ENCODE peak calls at places on chromosomes 3 and 15, in five cellular contexts. J is GM23248, S is pancreas, F is psoas muscle, P is H9. N is an unnamed sample.

GRCh38 chr3:10810376-10810775 is 5.7 kb upstream of the SLC6A11 start:
- DNase-seq in F (no peak), J (no peak), S (no peak), P (no peak), N (no peak)

GRCh38 chr3:5009506-5010100 is 30.4 kb downstream of the BHLHE40 start:
- DNase-seq in S (no peak), P (no peak), F (no peak), J (peak; percentile 49), N (no peak)

GRCh38 chr3:33942483-33943150 is 144.2 kb downstream of the PDCD6IP start:
- DNase-seq in S (no peak), J (peak; percentile 15), F (no peak), P (no peak), N (no peak)

GRCh38 chr3:24514139-24514538 is 19.5 kb upstream of the THRB start:
- DNase-seq in J (no peak), P (no peak), F (no peak), S (no peak), N (no peak)

GRCh38 chr3:101519685-101520365 is 6.8 kb upstream of the SENP7 start:
- DNase-seq in P (no peak), F (no peak), S (peak; percentile 46), J (no peak), N (no peak)

GRCh38 chr15:74156678-74157411 is 16.7 kb upstream of the ISLR start:
- DNase-seq in J (peak; percentile 45), S (no peak), F (no peak), P (peak; percentile 22), N (peak; percentile 11)

GRCh38 chr15:40115670-40116093 is 7.0 kb upstream of the BMF start:
- DNase-seq in P (peak; percentile 67), S (peak; percentile 86), J (no peak), F (no peak), N (peak; percentile 25)

GRCh38 chr15:91186892-91187644 is 87.0 kb downstream of the SV2B start:
- DNase-seq in S (peak; percentile 23), J (peak; percentile 26), F (no peak), P (no peak), N (no peak)

GRCh38 chr3:176961916-176962315 is 235.4 kb downstream of the TBL1XR1 start:
- DNase-seq in F (no peak), P (no peak), S (no peak), J (peak; percentile 24), N (no peak)

GRCh38 chr15:89993344-89993743 is 7.8 kb upstream of the ZNF710 start:
- DNase-seq in P (no peak), F (no peak), J (no peak), S (no peak), N (no peak)
- H3K27ac ChIP-seq in P (no peak overlapping the region), F (no peak overlapping the region), J (no peak overlapping the region), S (no peak overlapping the region), N (peak overlapping the region; percentile 81)

GRCh38 chr3:127775398-127776109 is 46.8 kb downstream of the MGLL start:
- DNase-seq in S (no peak), P (no peak), F (peak; percentile 57), J (peak; percentile 84), N (no peak)
- H3K27ac ChIP-seq in S (no peak overlapping the region), P (no peak overlapping the region), F (peak overlapping the region; percentile 84), J (peak overlapping the region; percentile 79), N (peak overlapping the region; percentile 58)

GRCh38 chr3:72100062-72100511 is 315.1 kb upstream of the PROK2 start:
- DNase-seq in P (peak; percentile 66), F (no peak), J (no peak), S (no peak), N (no peak)
- H3K27ac ChIP-seq in P (no peak overlapping the region), F (no peak overlapping the region), J (no peak overlapping the region), S (no peak overlapping the region), N (no peak overlapping the region)

GRCh38 chr3:132630612-132631011 is 29.0 kb downstream of the ACAD11 start:
- DNase-seq in J (no peak), F (no peak), S (no peak), P (no peak), N (no peak)

GRCh38 chr3:132637590-132637989 is 22.0 kb downstream of the ACAD11 start:
- DNase-seq in S (no peak), F (no peak), J (peak; percentile 71), P (no peak), N (no peak)

GRCh38 chr3:132629928-132630327 is 29.7 kb downstream of the ACAD11 start:
- DNase-seq in P (no peak), S (no peak), J (peak; percentile 88), F (no peak), N (no peak)

GRCh38 chr3:132638721-132639120 is 20.9 kb downstream of the ACAD11 start:
- DNase-seq in P (no peak), J (no peak), F (no peak), S (no peak), N (no peak)

GRCh38 chr3:132635052-132635451 is 24.6 kb downstream of the ACAD11 start:
- DNase-seq in F (no peak), J (no peak), P (no peak), S (no peak), N (no peak)
- H3K27ac ChIP-seq in F (no peak overlapping the region), J (no peak overlapping the region), P (no peak overlapping the region), S (no peak overlapping the region), N (no peak overlapping the region)

DNA sequence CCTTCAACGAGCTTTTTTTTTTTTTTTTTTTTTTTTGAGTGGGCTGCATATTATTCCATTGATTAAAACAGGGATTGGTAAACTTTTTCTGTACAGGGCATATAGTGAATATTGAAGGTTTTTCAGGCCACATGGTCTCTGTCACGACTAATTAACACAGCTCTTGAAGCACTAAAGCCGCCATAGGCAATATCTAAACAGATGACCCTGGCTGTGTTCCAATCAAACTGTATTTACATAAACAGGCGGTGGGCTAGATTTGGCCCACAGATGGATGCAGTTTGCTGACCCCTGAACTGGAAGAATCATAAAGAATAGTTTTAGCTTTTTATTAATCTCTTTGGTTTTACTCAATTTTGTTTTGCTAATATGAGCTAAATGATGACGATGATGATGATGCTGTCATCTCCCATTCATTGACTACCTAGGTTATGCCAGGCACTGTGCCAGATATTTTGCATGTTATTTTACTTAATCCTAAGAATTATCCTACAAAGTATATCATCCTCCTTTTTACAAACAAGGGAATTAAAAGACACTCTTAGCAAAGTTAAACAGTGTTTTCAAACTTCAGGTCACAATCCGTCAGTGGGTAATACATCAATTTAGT is 54.2 kb downstream of the LMCD1 start:
- DNase-seq in P (no peak), F (no peak), J (no peak), S (no peak), N (no peak)
- H3K27ac ChIP-seq in P (no peak overlapping the region), F (peak overlapping the region; percentile 76), J (peak overlapping the region; percentile 74), S (no peak overlapping the region), N (no peak overlapping the region)

DNA sequence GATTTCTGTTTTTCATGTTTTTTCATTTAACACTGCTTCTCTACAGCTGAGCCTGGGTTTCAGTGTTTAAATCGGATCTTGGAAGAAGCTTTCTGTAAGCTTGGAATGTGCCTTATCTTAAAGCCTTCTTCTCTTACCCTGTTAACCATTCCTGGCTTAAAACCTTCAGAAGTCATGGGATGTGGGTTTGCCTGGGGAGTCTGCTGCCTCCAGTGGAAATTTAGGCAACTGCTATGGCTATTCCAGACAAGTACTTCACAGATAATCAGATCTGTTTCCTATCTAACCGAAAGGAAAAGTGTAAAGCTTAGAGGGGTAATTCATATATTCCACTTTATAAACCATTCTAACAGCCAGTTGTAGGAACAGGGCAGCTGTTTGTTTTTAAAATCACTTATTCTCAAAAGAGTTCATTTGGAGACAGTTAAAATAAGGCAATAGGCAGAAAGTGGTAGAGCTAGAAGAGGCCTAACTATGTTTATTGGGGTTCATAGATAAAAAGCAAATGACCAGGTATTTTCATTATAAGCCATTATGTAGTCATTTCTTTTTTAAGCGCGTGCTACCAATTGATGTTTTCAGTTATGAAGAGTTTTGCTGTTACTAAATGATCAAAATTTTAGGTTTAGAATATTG is 219.9 kb downstream of the TCF12 start:
- DNase-seq in F (no peak), S (no peak), J (peak; percentile 67), P (peak; percentile 64), N (no peak)
- H3K27ac ChIP-seq in F (no peak overlapping the region), S (no peak overlapping the region), J (no peak overlapping the region), P (no peak overlapping the region), N (no peak overlapping the region)

GRCh38 chr3:172087198-172087597 is 47.8 kb downstream of the FNDC3B start:
- DNase-seq in S (no peak), P (no peak), J (peak; percentile 71), F (no peak), N (no peak)
- H3K27ac ChIP-seq in S (no peak overlapping the region), P (no peak overlapping the region), J (peak overlapping the region; percentile 95), F (no peak overlapping the region), N (no peak overlapping the region)

GRCh38 chr3:188219147-188219546 is 65.2 kb downstream of the LPP start:
- DNase-seq in J (no peak), S (no peak), P (no peak), F (no peak), N (no peak)

GRCh38 chr3:188220988-188221818 is 67.2 kb downstream of the LPP start:
- DNase-seq in S (no peak), P (no peak), J (peak; percentile 90), F (peak; percentile 80), N (no peak)

GRCh38 chr3:188217681-188218080 is 63.7 kb downstream of the LPP start:
- DNase-seq in P (no peak), S (no peak), F (no peak), J (no peak), N (no peak)

GRCh38 chr3:188218571-188218970 is 64.6 kb downstream of the LPP start:
- DNase-seq in F (no peak), P (no peak), J (no peak), S (no peak), N (no peak)

DNA sequence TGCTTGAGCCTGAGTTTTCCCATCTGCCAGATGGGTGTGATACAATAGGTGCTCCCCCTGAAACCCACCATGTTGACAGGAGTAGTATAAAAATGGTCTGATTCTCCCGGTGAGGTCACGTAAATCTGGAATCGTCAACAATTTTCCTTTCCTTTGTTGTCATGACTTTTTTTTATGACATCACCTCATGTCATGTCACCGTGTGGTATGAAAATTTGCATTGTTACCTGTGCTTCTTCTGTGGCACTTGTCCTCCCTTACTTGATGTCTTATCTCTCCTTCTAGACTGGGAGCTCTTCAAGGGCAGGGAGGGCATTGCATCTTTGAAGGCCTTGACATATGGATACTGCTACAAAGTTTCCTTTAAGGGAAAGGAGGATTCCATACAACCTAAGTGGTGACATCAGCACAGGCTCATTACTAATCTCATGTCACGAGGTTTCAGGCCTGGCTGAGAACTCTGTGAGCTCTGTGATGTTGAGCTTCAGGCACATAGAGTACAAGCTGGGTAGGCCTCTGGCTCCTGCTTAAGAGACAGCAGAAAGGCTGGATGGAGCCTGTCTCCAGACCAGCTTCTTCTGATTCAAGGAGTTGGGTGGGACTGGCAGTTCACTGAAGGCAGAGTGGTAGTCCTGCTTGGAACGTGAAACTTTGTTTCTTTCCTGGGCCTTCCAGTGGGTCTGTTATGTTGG is 66.3 kb downstream of the LPP start:
- DNase-seq in F (no peak), J (peak; percentile 77), S (no peak), P (no peak), N (no peak)
- H3K27ac ChIP-seq in F (peak overlapping the region; percentile 87), J (peak overlapping the region; percentile 91), S (no peak overlapping the region), P (no peak overlapping the region), N (no peak overlapping the region)

GRCh38 chr15:51879555-51879954 is 50.1 kb downstream of the TMOD3 start:
- DNase-seq in F (no peak), S (no peak), P (no peak), J (peak; percentile 85), N (no peak)

GRCh38 chr15:51878446-51879386 is 49.3 kb downstream of the TMOD3 start:
- DNase-seq in S (no peak), J (peak; percentile 70), P (no peak), F (no peak), N (no peak)

GRCh38 chr15:51870774-51871173 is 41.3 kb downstream of the TMOD3 start:
- DNase-seq in P (no peak), S (no peak), J (no peak), F (no peak), N (no peak)

GRCh38 chr15:51874751-51875644 is 45.5 kb downstream of the TMOD3 start:
- DNase-seq in P (no peak), J (peak; percentile 98), F (no peak), S (no peak), N (no peak)

GRCh38 chr15:51876169-51876568 is 46.7 kb downstream of the TMOD3 start:
- DNase-seq in S (no peak), F (no peak), J (no peak), P (no peak), N (no peak)
- H3K27ac ChIP-seq in S (no peak overlapping the region), F (no peak overlapping the region), J (peak overlapping the region; percentile 98), P (no peak overlapping the region), N (no peak overlapping the region)